ENCODE peak calls at places on chromosomes 2 and 18, in nine cellular contexts. One of them, this sample, is unnamed.

GRCh38 chr2:11921030-11921583 is 174.7 kb downstream of the LPIN1 start:
- DNase-seq in GM23248: no peak
- DNase-seq in NCI-H1436 treated with DMSO at 0.1 percent for 48 hours: no peak
- DNase-seq in Kasumi-1: peak
- DNase-seq in psoas muscle: no peak
- DNase-seq in heart left ventricle: no peak
- DNase-seq in upper lobe of right lung: no peak
- DNase-seq in H1: no peak
- DNase-seq in foreskin fibroblast: no peak
- DNase-seq in this sample: no peak

GRCh38 chr2:207167129-207167923 is 1.6 kb upstream of the KLF7 start:
- DNase-seq in psoas muscle: no peak
- DNase-seq in foreskin fibroblast: peak
- DNase-seq in NCI-H1436 treated with DMSO at 0.1 percent for 48 hours: no peak
- DNase-seq in GM23248: peak
- DNase-seq in upper lobe of right lung: no peak
- DNase-seq in H1: no peak
- DNase-seq in Kasumi-1: no peak
- DNase-seq in heart left ventricle: no peak
- DNase-seq in this sample: no peak

GRCh38 chr18:8744656-8745055 is 39.3 kb downstream of the MTCL1 start:
- DNase-seq in psoas muscle: no peak
- DNase-seq in foreskin fibroblast: no peak
- DNase-seq in NCI-H1436 treated with DMSO at 0.1 percent for 48 hours: no peak
- DNase-seq in Kasumi-1: no peak
- DNase-seq in H1: no peak
- DNase-seq in heart left ventricle: no peak
- DNase-seq in GM23248: no peak
- DNase-seq in upper lobe of right lung: no peak
- DNase-seq in this sample: no peak

GRCh38 chr2:160111951-160112798 is 49.8 kb upstream of the PLA2R1 start:
- DNase-seq in psoas muscle: no peak
- DNase-seq in H1: no peak
- DNase-seq in NCI-H1436 treated with DMSO at 0.1 percent for 48 hours: no peak
- DNase-seq in foreskin fibroblast: no peak
- DNase-seq in Kasumi-1: no peak
- DNase-seq in GM23248: no peak
- DNase-seq in heart left ventricle: no peak
- DNase-seq in upper lobe of right lung: no peak
- DNase-seq in this sample: no peak

GRCh38 chr2:120883607-120884405 is 148.1 kb downstream of the GLI2 start:
- DNase-seq in psoas muscle: no peak
- DNase-seq in GM23248: no peak
- DNase-seq in NCI-H1436 treated with DMSO at 0.1 percent for 48 hours: no peak
- DNase-seq in foreskin fibroblast: no peak
- DNase-seq in upper lobe of right lung: no peak
- DNase-seq in Kasumi-1: no peak
- DNase-seq in H1: no peak
- DNase-seq in heart left ventricle: no peak
- DNase-seq in this sample: no peak

GRCh38 chr2:191636235-191636543 is 41.7 kb upstream of the NABP1 start:
- DNase-seq in GM23248: peak
- DNase-seq in H1: no peak
- DNase-seq in NCI-H1436 treated with DMSO at 0.1 percent for 48 hours: no peak
- DNase-seq in foreskin fibroblast: peak
- DNase-seq in heart left ventricle: no peak
- DNase-seq in psoas muscle: no peak
- DNase-seq in upper lobe of right lung: no peak
- DNase-seq in Kasumi-1: no peak
- DNase-seq in this sample: peak

GRCh38 chr18:70371085-70371735 is 82.4 kb downstream of the SOCS6 start:
- DNase-seq in GM23248: no peak
- DNase-seq in foreskin fibroblast: no peak
- DNase-seq in heart left ventricle: no peak
- DNase-seq in Kasumi-1: no peak
- DNase-seq in psoas muscle: no peak
- DNase-seq in upper lobe of right lung: no peak
- DNase-seq in H1: no peak
- DNase-seq in NCI-H1436 treated with DMSO at 0.1 percent for 48 hours: no peak
- DNase-seq in this sample: no peak

GRCh38 chr2:217527586-217528202 is 475.1 kb downstream of the TNS1 start:
- DNase-seq in foreskin fibroblast: no peak
- DNase-seq in Kasumi-1: no peak
- DNase-seq in NCI-H1436 treated with DMSO at 0.1 percent for 48 hours: no peak
- DNase-seq in psoas muscle: no peak
- DNase-seq in GM23248: peak
- DNase-seq in heart left ventricle: no peak
- DNase-seq in H1: no peak
- DNase-seq in upper lobe of right lung: no peak
- DNase-seq in this sample: no peak

GRCh38 chr18:39998332-39998731 is 1956.7 kb upstream of the PIK3C3 start:
- DNase-seq in NCI-H1436 treated with DMSO at 0.1 percent for 48 hours: no peak
- DNase-seq in H1: no peak
- DNase-seq in psoas muscle: no peak
- DNase-seq in upper lobe of right lung: no peak
- DNase-seq in heart left ventricle: no peak
- DNase-seq in foreskin fibroblast: no peak
- DNase-seq in GM23248: no peak
- DNase-seq in Kasumi-1: no peak
- DNase-seq in this sample: no peak

GRCh38 chr2:182650704-182651103 is 65.4 kb upstream of the DNAJC10 start:
- DNase-seq in NCI-H1436 treated with DMSO at 0.1 percent for 48 hours: peak
- DNase-seq in H1: no peak
- DNase-seq in upper lobe of right lung: no peak
- DNase-seq in Kasumi-1: peak
- DNase-seq in heart left ventricle: no peak
- DNase-seq in psoas muscle: no peak
- DNase-seq in foreskin fibroblast: peak
- DNase-seq in GM23248: peak
- DNase-seq in this sample: peak

GRCh38 chr2:2763351-2763997 is 432.4 kb upstream of the MYT1L start:
- DNase-seq in psoas muscle: no peak
- DNase-seq in H1: no peak
- DNase-seq in Kasumi-1: no peak
- DNase-seq in foreskin fibroblast: no peak
- DNase-seq in heart left ventricle: no peak
- DNase-seq in GM23248: no peak
- DNase-seq in NCI-H1436 treated with DMSO at 0.1 percent for 48 hours: no peak
- DNase-seq in upper lobe of right lung: no peak
- DNase-seq in this sample: no peak

GRCh38 chr2:155846249-155846648 is 486.3 kb downstream of the NR4A2 start:
- DNase-seq in psoas muscle: no peak
- DNase-seq in foreskin fibroblast: no peak
- DNase-seq in Kasumi-1: no peak
- DNase-seq in GM23248: no peak
- DNase-seq in heart left ventricle: no peak
- DNase-seq in H1: no peak
- DNase-seq in upper lobe of right lung: no peak
- DNase-seq in NCI-H1436 treated with DMSO at 0.1 percent for 48 hours: no peak
- DNase-seq in this sample: no peak

GRCh38 chr2:18304849-18305248 is 255.6 kb downstream of the RDH14 start:
- DNase-seq in psoas muscle: no peak
- DNase-seq in H1: no peak
- DNase-seq in upper lobe of right lung: no peak
- DNase-seq in heart left ventricle: no peak
- DNase-seq in GM23248: no peak
- DNase-seq in NCI-H1436 treated with DMSO at 0.1 percent for 48 hours: no peak
- DNase-seq in Kasumi-1: no peak
- DNase-seq in foreskin fibroblast: no peak
- DNase-seq in this sample: no peak

GRCh38 chr2:234268314-234268713 is 217.8 kb downstream of the SPP2 start:
- DNase-seq in heart left ventricle: no peak
- DNase-seq in upper lobe of right lung: no peak
- DNase-seq in foreskin fibroblast: no peak
- DNase-seq in Kasumi-1: no peak
- DNase-seq in NCI-H1436 treated with DMSO at 0.1 percent for 48 hours: no peak
- DNase-seq in GM23248: no peak
- DNase-seq in H1: no peak
- DNase-seq in psoas muscle: no peak
- DNase-seq in this sample: no peak

GRCh38 chr2:127012215-127012614 is 94.7 kb downstream of the BIN1 start:
- DNase-seq in GM23248: peak
- DNase-seq in foreskin fibroblast: peak
- DNase-seq in upper lobe of right lung: no peak
- DNase-seq in heart left ventricle: no peak
- DNase-seq in Kasumi-1: no peak
- DNase-seq in NCI-H1436 treated with DMSO at 0.1 percent for 48 hours: no peak
- DNase-seq in H1: no peak
- DNase-seq in psoas muscle: no peak
- DNase-seq in this sample: no peak

GRCh38 chr2:98039085-98039756 is 43.5 kb upstream of the TMEM131 start:
- DNase-seq in upper lobe of right lung: no peak
- DNase-seq in Kasumi-1: peak
- DNase-seq in foreskin fibroblast: no peak
- DNase-seq in NCI-H1436 treated with DMSO at 0.1 percent for 48 hours: no peak
- DNase-seq in psoas muscle: no peak
- DNase-seq in H1: peak
- DNase-seq in heart left ventricle: peak
- DNase-seq in GM23248: no peak
- DNase-seq in this sample: no peak

GRCh38 chr2:20496069-20496468 is 49.2 kb downstream of the RHOB start:
- DNase-seq in NCI-H1436 treated with DMSO at 0.1 percent for 48 hours: no peak
- DNase-seq in upper lobe of right lung: peak
- DNase-seq in foreskin fibroblast: peak
- DNase-seq in psoas muscle: peak
- DNase-seq in GM23248: peak
- DNase-seq in H1: no peak
- DNase-seq in Kasumi-1: no peak
- DNase-seq in heart left ventricle: no peak
- DNase-seq in this sample: peak

GRCh38 chr2:20512061-20512605 is 65.3 kb downstream of the RHOB start:
- DNase-seq in psoas muscle: no peak
- DNase-seq in H1: no peak
- DNase-seq in NCI-H1436 treated with DMSO at 0.1 percent for 48 hours: no peak
- DNase-seq in Kasumi-1: no peak
- DNase-seq in GM23248: no peak
- DNase-seq in foreskin fibroblast: no peak
- DNase-seq in heart left ventricle: no peak
- DNase-seq in upper lobe of right lung: no peak
- DNase-seq in this sample: no peak

GRCh38 chr2:219544567-219544966 is 739 bp downstream of the TMEM198 start:
- DNase-seq in foreskin fibroblast: no peak
- DNase-seq in Kasumi-1: no peak
- DNase-seq in GM23248: no peak
- DNase-seq in heart left ventricle: no peak
- DNase-seq in upper lobe of right lung: no peak
- DNase-seq in H1: no peak
- DNase-seq in psoas muscle: no peak
- DNase-seq in NCI-H1436 treated with DMSO at 0.1 percent for 48 hours: no peak
- DNase-seq in this sample: no peak

GRCh38 chr2:172052000-172052983 is 33.0 kb upstream of the DLX1 start:
- DNase-seq in upper lobe of right lung: no peak
- DNase-seq in NCI-H1436 treated with DMSO at 0.1 percent for 48 hours: no peak
- DNase-seq in Kasumi-1: no peak
- DNase-seq in heart left ventricle: no peak
- DNase-seq in GM23248: no peak
- DNase-seq in H1: no peak
- DNase-seq in foreskin fibroblast: peak
- DNase-seq in psoas muscle: no peak
- DNase-seq in this sample: no peak

GRCh38 chr18:13245481-13246000 is 27.0 kb downstream of the LDLRAD4 start:
- DNase-seq in NCI-H1436 treated with DMSO at 0.1 percent for 48 hours: no peak
- DNase-seq in heart left ventricle: no peak
- DNase-seq in foreskin fibroblast: no peak
- DNase-seq in upper lobe of right lung: peak
- DNase-seq in H1: no peak
- DNase-seq in psoas muscle: no peak
- DNase-seq in GM23248: no peak
- DNase-seq in Kasumi-1: no peak
- DNase-seq in this sample: no peak

GRCh38 chr2:146363731-146364130 is 1481.1 kb upstream of the ACVR2A start:
- DNase-seq in heart left ventricle: no peak
- DNase-seq in GM23248: peak
- DNase-seq in H1: no peak
- DNase-seq in foreskin fibroblast: no peak
- DNase-seq in upper lobe of right lung: no peak
- DNase-seq in psoas muscle: no peak
- DNase-seq in NCI-H1436 treated with DMSO at 0.1 percent for 48 hours: no peak
- DNase-seq in Kasumi-1: no peak
- DNase-seq in this sample: no peak

GRCh38 chr18:11981633-11982366 is 493 bp downstream of the IMPA2 start:
- DNase-seq in psoas muscle: peak
- DNase-seq in NCI-H1436 treated with DMSO at 0.1 percent for 48 hours: no peak
- DNase-seq in heart left ventricle: no peak
- DNase-seq in Kasumi-1: peak
- DNase-seq in H1: peak
- DNase-seq in GM23248: peak
- DNase-seq in foreskin fibroblast: no peak
- DNase-seq in upper lobe of right lung: no peak
- DNase-seq in this sample: no peak

GRCh38 chr18:66168834-66169233 is 418.0 kb downstream of the CDH7 start:
- DNase-seq in NCI-H1436 treated with DMSO at 0.1 percent for 48 hours: no peak
- DNase-seq in psoas muscle: no peak
- DNase-seq in H1: no peak
- DNase-seq in Kasumi-1: no peak
- DNase-seq in upper lobe of right lung: no peak
- DNase-seq in heart left ventricle: peak
- DNase-seq in foreskin fibroblast: no peak
- DNase-seq in GM23248: no peak
- DNase-seq in this sample: no peak

GRCh38 chr2:224038049-224038829 is 847 bp downstream of the SERPINE2 start:
- DNase-seq in NCI-H1436 treated with DMSO at 0.1 percent for 48 hours: no peak
- DNase-seq in psoas muscle: peak
- DNase-seq in foreskin fibroblast: no peak
- DNase-seq in GM23248: peak
- DNase-seq in heart left ventricle: no peak
- DNase-seq in Kasumi-1: peak
- DNase-seq in upper lobe of right lung: peak
- DNase-seq in H1: peak
- DNase-seq in this sample: peak

GRCh38 chr2:163481515-163481914 is 254.3 kb downstream of the FIGN start:
- DNase-seq in NCI-H1436 treated with DMSO at 0.1 percent for 48 hours: no peak
- DNase-seq in heart left ventricle: no peak
- DNase-seq in upper lobe of right lung: no peak
- DNase-seq in Kasumi-1: no peak
- DNase-seq in psoas muscle: no peak
- DNase-seq in GM23248: no peak
- DNase-seq in H1: no peak
- DNase-seq in foreskin fibroblast: no peak
- DNase-seq in this sample: no peak

GRCh38 chr2:33141476-33141875 is 194.7 kb downstream of the LTBP1 start:
- DNase-seq in H1: no peak
- DNase-seq in foreskin fibroblast: no peak
- DNase-seq in upper lobe of right lung: no peak
- DNase-seq in Kasumi-1: no peak
- DNase-seq in GM23248: no peak
- DNase-seq in psoas muscle: no peak
- DNase-seq in heart left ventricle: no peak
- DNase-seq in NCI-H1436 treated with DMSO at 0.1 percent for 48 hours: no peak
- DNase-seq in this sample: no peak

GRCh38 chr2:72386288-72386687 is 238.6 kb upstream of the CYP26B1 start:
- DNase-seq in Kasumi-1: no peak
- DNase-seq in H1: no peak
- DNase-seq in NCI-H1436 treated with DMSO at 0.1 percent for 48 hours: no peak
- DNase-seq in GM23248: no peak
- DNase-seq in psoas muscle: no peak
- DNase-seq in heart left ventricle: no peak
- DNase-seq in upper lobe of right lung: no peak
- DNase-seq in foreskin fibroblast: no peak
- DNase-seq in this sample: no peak

GRCh38 chr18:11561293-11561692 is 48.1 kb upstream of the SLC35G4 start:
- DNase-seq in upper lobe of right lung: no peak
- DNase-seq in psoas muscle: no peak
- DNase-seq in Kasumi-1: no peak
- DNase-seq in H1: no peak
- DNase-seq in foreskin fibroblast: no peak
- DNase-seq in NCI-H1436 treated with DMSO at 0.1 percent for 48 hours: no peak
- DNase-seq in GM23248: no peak
- DNase-seq in heart left ventricle: no peak
- DNase-seq in this sample: no peak

GRCh38 chr18:76212958-76213357 is 282.1 kb downstream of the ZNF516 start:
- DNase-seq in Kasumi-1: no peak
- DNase-seq in GM23248: no peak
- DNase-seq in NCI-H1436 treated with DMSO at 0.1 percent for 48 hours: peak
- DNase-seq in foreskin fibroblast: no peak
- DNase-seq in heart left ventricle: no peak
- DNase-seq in psoas muscle: no peak
- DNase-seq in upper lobe of right lung: no peak
- DNase-seq in H1: no peak
- DNase-seq in this sample: no peak

GRCh38 chr2:86213699-86214502 is 14.6 kb downstream of the MRPL35 start:
- DNase-seq in psoas muscle: no peak
- DNase-seq in H1: no peak
- DNase-seq in upper lobe of right lung: no peak
- DNase-seq in heart left ventricle: no peak
- DNase-seq in GM23248: no peak
- DNase-seq in Kasumi-1: no peak
- DNase-seq in foreskin fibroblast: no peak
- DNase-seq in NCI-H1436 treated with DMSO at 0.1 percent for 48 hours: no peak
- DNase-seq in this sample: no peak

This sample was measured in AG08396.